ENCODE peak calls at places on chromosomes 6 and 20, in seven cellular contexts. D is AG04450, H is thoracic aorta, L is ovary, O is left ventricle myocardium inferior, V is AG04449, U is BE2C. F is an unnamed sample.

GRCh38 chr20:7829031-7829430 is 111.2 kb downstream of the HAO1 start:
- DNase-seq in H (no peak), U (no peak), D (no peak), L (no peak), V (no peak), O (no peak), F (no peak)

GRCh38 chr6:168116446-168116974 is 37.5 kb upstream of the FRMD1 start:
- DNase-seq in V (no peak), D (no peak), U (no peak), O (no peak), L (peak; percentile 7), H (no peak), F (no peak)

GRCh38 chr6:112180095-112180820 is 74.1 kb downstream of the LAMA4 start:
- DNase-seq in U (peak; percentile 72), H (no peak), V (peak; percentile 66), D (peak; percentile 74), L (no peak), O (no peak), F (no peak)

GRCh38 chr20:51023617-51024155 is 779 bp upstream of the KCNG1 start:
- DNase-seq in O (no peak), L (no peak), V (no peak), U (no peak), D (no peak), H (no peak), F (no peak)

GRCh38 chr6:147095316-147095715 is 108.9 kb upstream of the STXBP5 start:
- DNase-seq in H (no peak), V (no peak), L (no peak), D (no peak), O (no peak), U (no peak), F (no peak)

GRCh38 chr20:32743237-32744112 is at the start of gene COMMD7:
- DNase-seq in L (peak; percentile 72), U (peak; percentile 69), H (no peak), V (no peak), O (peak; percentile 66), D (no peak), F (no peak)

GRCh38 chr6:138162947-138163569 is 1.3 kb downstream of the ARFGEF3 start:
- DNase-seq in H (no peak), D (no peak), L (no peak), U (no peak), V (no peak), O (no peak), F (no peak)

GRCh38 chr6:96468281-96468680 is 53.3 kb upstream of the UFL1 start:
- DNase-seq in O (no peak), V (no peak), D (no peak), U (no peak), H (no peak), L (no peak), F (no peak)

GRCh38 chr6:108726726-108727339 is 121.4 kb upstream of the ARMC2 start:
- DNase-seq in D (no peak), U (no peak), H (no peak), L (no peak), V (no peak), O (no peak), F (no peak)

GRCh38 chr6:16196958-16197576 is 41.3 kb upstream of the GMPR start:
- DNase-seq in H (no peak), V (no peak), O (no peak), U (no peak), L (no peak), D (no peak), F (no peak)
- TF ChIP-seq CTCF in H (no peak), V (no peak), O (no peak), U (no peak), L (no peak), D (no peak), F (no peak)

GRCh38 chr6:47476794-47477496 is 644 bp upstream of the CD2AP start:
- DNase-seq in V (no peak), U (no peak), D (no peak), O (no peak), L (no peak), H (no peak), F (no peak)
- TF ChIP-seq CTCF in V (no peak), U (no peak), D (no peak), O (no peak), L (no peak), H (no peak), F (no peak)

GRCh38 chr6:117311310-117311709 is 46.0 kb downstream of the VGLL2 start:
- DNase-seq in U (no peak), H (no peak), L (no peak), V (no peak), O (no peak), D (no peak), F (no peak)

DNA sequence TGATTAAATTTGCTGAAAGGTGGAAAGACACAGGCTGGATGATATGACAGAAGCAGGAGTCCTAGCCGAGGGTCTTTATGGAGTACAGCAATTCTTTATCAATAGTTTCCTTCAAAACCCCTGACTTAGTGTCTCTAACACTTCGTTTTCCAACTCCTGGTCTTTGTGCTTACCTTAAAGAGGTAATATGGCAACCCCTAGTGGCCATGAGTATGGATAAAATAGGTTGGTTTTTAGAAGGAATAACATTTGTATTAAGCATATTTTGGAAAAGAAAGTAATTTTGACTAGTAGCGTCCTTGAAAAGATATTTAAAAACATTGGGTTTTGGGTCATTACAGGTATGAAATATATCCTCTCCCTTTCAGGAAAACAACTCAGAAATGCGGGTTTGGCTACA is 51.9 kb downstream of the VGLL2 start:
- DNase-seq in O (no peak), U (no peak), L (no peak), V (no peak), H (no peak), D (no peak), F (no peak)
- TF ChIP-seq CTCF in O (peak; percentile 56), U (peak; percentile 43), L (no peak), V (no peak), H (peak; percentile 19), D (peak; percentile 37), F (no peak)

GRCh38 chr20:16007978-16008377 is 565.3 kb downstream of the KIF16B start:
- DNase-seq in H (no peak), V (no peak), L (no peak), D (no peak), U (no peak), O (no peak), F (no peak)
- TF ChIP-seq CTCF in H (no peak), V (no peak), L (no peak), D (peak; percentile 11), U (peak; percentile 36), O (no peak), F (no peak)

GRCh38 chr20:35621560-35621946 is 5.9 kb downstream of the SPAG4 start:
- DNase-seq in U (no peak), H (no peak), V (no peak), L (no peak), O (no peak), D (no peak), F (no peak)
- TF ChIP-seq CTCF in U (peak; percentile 33), H (no peak), V (no peak), L (no peak), O (no peak), D (peak; percentile 15), F (no peak)

DNA sequence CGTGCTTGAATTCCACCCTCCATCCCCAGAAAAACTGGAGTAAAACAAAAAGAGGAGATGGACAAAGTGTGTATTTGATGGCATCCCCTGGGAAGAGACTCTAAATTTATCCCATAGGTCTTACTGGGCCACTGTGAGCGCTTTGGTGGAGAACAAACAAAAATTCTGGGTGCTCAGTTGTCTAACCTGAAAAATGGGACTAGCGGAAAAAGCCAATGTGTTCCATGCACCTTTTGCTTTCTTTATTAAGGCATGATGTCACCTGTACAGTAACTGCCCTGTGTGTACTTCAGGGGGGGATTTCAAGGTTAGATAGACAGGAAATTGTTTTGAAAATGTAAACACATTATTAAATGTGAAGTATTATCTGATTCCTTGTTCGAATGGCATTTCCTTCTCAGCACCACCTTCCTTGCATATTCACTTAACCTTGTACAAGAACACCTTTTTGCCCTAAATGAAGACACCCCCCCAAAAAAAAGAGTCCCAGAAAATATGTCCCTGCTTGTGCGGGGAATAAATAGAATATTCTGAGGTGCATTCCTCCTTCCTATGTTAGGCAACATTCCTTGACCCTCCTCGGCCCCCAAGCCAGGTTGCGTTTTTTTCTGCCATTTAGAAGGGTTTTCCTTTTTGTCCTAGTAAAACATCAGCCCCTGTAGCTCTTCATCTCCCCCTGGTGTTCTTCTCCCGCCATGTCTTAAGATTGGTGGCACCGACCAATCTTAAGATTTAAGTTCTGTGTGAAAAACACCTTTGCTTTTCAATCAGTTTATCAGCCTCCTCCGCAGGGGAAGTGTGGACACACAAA is 1.1 kb upstream of the EDN1 start:
- DNase-seq in V (no peak), D (no peak), O (peak; percentile 16), L (peak; percentile 23), H (no peak), U (peak; percentile 50), F (peak; percentile 40)
- TF ChIP-seq CTCF in V (peak; percentile 74), D (peak; percentile 96), O (peak; percentile 79), L (no peak), H (peak; percentile 65), U (peak; percentile 86), F (peak; percentile 35)

DNA sequence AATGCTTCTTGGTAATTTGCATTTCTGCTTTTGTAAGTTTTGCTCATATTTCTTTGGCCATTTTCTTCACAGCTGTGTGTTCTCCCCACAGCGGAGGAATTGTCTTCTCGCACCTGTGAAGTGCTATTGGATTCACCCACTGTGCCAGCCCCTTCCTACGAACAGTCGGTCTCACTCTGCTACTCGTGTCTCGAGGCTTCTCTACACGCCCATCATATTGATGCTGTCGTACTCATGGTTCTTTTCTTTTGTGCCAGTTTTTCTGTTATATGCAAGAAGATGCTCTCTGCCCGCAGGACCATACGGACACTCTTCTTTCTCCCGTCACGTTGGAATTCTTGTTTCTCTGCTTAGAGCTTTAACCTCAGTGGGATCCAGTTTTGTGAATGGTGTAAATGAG is 200.3 kb downstream of the DLL1 start:
- DNase-seq in D (no peak), U (no peak), H (no peak), O (no peak), V (no peak), L (no peak), F (no peak)
- TF ChIP-seq CTCF in D (no peak), U (no peak), H (no peak), O (no peak), V (no peak), L (no peak), F (no peak)

GRCh38 chr6:27651371-27651732 is 178.4 kb upstream of the ZNF184 start:
- DNase-seq in O (no peak), L (no peak), H (no peak), V (no peak), D (no peak), U (peak; percentile 30), F (no peak)

DNA sequence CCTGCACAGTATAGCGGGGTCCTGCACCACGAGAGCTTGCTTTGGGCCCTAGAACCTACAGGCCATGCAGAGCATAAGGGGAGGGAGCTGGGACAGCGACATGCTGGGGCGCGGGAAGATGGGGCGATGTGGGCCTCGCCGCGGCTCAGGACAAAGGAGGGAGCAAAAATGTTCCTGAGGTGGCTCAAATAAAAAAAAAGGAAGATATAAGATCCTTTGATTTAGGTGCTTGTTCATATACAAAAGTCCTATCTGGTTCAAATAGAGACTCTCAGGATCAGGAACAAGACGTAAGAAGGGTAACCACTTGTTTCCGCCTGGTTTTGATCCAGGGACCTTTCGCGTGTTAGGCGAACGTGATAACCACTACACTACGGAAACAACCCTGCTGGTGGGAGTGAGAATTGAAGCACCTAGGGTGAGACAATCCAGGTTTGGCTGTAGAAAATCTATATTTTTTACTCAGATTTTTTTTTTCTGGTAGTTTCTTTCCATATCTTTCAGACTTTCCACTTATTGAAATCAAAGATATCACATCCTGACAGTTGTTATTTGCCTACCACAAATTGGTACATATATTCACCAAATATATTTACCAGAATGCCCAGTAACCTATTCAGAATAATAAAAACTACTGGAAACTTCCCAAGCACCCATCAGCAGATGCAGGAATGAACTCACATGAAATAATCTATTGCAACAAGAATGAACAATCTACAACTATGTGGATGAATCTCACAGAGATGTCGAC is 177.9 kb upstream of the ZNF184 start:
- DNase-seq in U (peak; percentile 71), H (no peak), D (no peak), L (no peak), V (no peak), O (no peak), F (no peak)
- TF ChIP-seq CTCF in U (peak; percentile 46), H (no peak), D (peak; percentile 5), L (no peak), V (no peak), O (no peak), F (no peak)

F was measured in omental fat pad.